ENCODE peak calls at places on chromosomes 6 and 20, in eight cellular contexts. One of them, this sample, is unnamed.

GRCh38 chr6:14713966-14714631 is 531.8 kb upstream of the JARID2 start:
- DNase-seq in WTC11: no peak
- DNase-seq in hepatocyte: no peak
- DNase-seq in GM12878: no peak
- DNase-seq in neural crest cell: no peak
- DNase-seq in transverse colon: no peak
- DNase-seq in breast epithelium: no peak
- DNase-seq in AG04449: no peak
- DNase-seq in this sample: no peak

GRCh38 chr20:51420111-51420510 is 122.4 kb downstream of the NFATC2 start:
- DNase-seq in neural crest cell: no peak
- DNase-seq in hepatocyte: no peak
- DNase-seq in AG04449: no peak
- DNase-seq in breast epithelium: no peak
- DNase-seq in WTC11: no peak
- DNase-seq in transverse colon: no peak
- DNase-seq in GM12878: no peak
- DNase-seq in this sample: no peak

GRCh38 chr6:21033575-21034026 is 499.3 kb downstream of the CDKAL1 start:
- DNase-seq in GM12878: no peak
- DNase-seq in transverse colon: no peak
- DNase-seq in neural crest cell: no peak
- DNase-seq in AG04449: peak
- DNase-seq in breast epithelium: peak
- DNase-seq in WTC11: no peak
- DNase-seq in hepatocyte: peak
- DNase-seq in this sample: no peak

GRCh38 chr6:158639056-158639455 is 5.5 kb downstream of the DYNLT1 start:
- DNase-seq in AG04449: no peak
- DNase-seq in neural crest cell: no peak
- DNase-seq in hepatocyte: no peak
- DNase-seq in transverse colon: no peak
- DNase-seq in GM12878: no peak
- DNase-seq in WTC11: no peak
- DNase-seq in breast epithelium: no peak
- DNase-seq in this sample: no peak

GRCh38 chr20:9038791-9039190 is 30.1 kb upstream of the PLCB4 start:
- DNase-seq in GM12878: no peak
- DNase-seq in neural crest cell: no peak
- DNase-seq in hepatocyte: no peak
- DNase-seq in AG04449: no peak
- DNase-seq in transverse colon: no peak
- DNase-seq in WTC11: no peak
- DNase-seq in breast epithelium: no peak
- DNase-seq in this sample: no peak

GRCh38 chr6:70266142-70266541 is 36.7 kb downstream of the COL9A1 start:
- DNase-seq in transverse colon: no peak
- DNase-seq in breast epithelium: no peak
- DNase-seq in neural crest cell: no peak
- DNase-seq in GM12878: no peak
- DNase-seq in hepatocyte: no peak
- DNase-seq in WTC11: no peak
- DNase-seq in AG04449: no peak
- DNase-seq in this sample: no peak

GRCh38 chr6:169495601-169496000 is 206.2 kb downstream of the WDR27 start:
- DNase-seq in neural crest cell: no peak
- DNase-seq in breast epithelium: no peak
- DNase-seq in AG04449: no peak
- DNase-seq in GM12878: no peak
- DNase-seq in transverse colon: no peak
- DNase-seq in WTC11: no peak
- DNase-seq in hepatocyte: no peak
- DNase-seq in this sample: no peak

GRCh38 chr20:2871555-2872303 is 1.6 kb upstream of the PTPRA start:
- DNase-seq in hepatocyte: no peak
- DNase-seq in WTC11: no peak
- DNase-seq in AG04449: no peak
- DNase-seq in transverse colon: no peak
- DNase-seq in neural crest cell: no peak
- DNase-seq in GM12878: no peak
- DNase-seq in breast epithelium: no peak
- DNase-seq in this sample: no peak

GRCh38 chr6:101806241-101806640 is 412.7 kb downstream of the GRIK2 start:
- DNase-seq in neural crest cell: no peak
- DNase-seq in transverse colon: no peak
- DNase-seq in GM12878: no peak
- DNase-seq in breast epithelium: no peak
- DNase-seq in hepatocyte: no peak
- DNase-seq in WTC11: no peak
- DNase-seq in AG04449: peak
- DNase-seq in this sample: no peak

GRCh38 chr20:35341366-35342028 is 49.3 kb upstream of the FAM83C start:
- DNase-seq in neural crest cell: no peak
- DNase-seq in AG04449: no peak
- DNase-seq in transverse colon: no peak
- DNase-seq in hepatocyte: no peak
- DNase-seq in GM12878: no peak
- DNase-seq in WTC11: no peak
- DNase-seq in breast epithelium: no peak
- DNase-seq in this sample: no peak

GRCh38 chr6:158912591-158912990 is 87.4 kb downstream of the RSPH3 start:
- DNase-seq in breast epithelium: no peak
- DNase-seq in GM12878: no peak
- DNase-seq in AG04449: no peak
- DNase-seq in transverse colon: no peak
- DNase-seq in WTC11: no peak
- DNase-seq in neural crest cell: no peak
- DNase-seq in hepatocyte: no peak
- DNase-seq in this sample: no peak

GRCh38 chr20:32438331-32438858 is 80.3 kb downstream of the ASXL1 start:
- DNase-seq in breast epithelium: peak
- DNase-seq in transverse colon: no peak
- DNase-seq in neural crest cell: no peak
- DNase-seq in AG04449: no peak
- DNase-seq in GM12878: no peak
- DNase-seq in WTC11: no peak
- DNase-seq in hepatocyte: no peak
- DNase-seq in this sample: no peak

GRCh38 chr20:32440069-32440757 is 82.1 kb downstream of the ASXL1 start:
- DNase-seq in neural crest cell: no peak
- DNase-seq in hepatocyte: peak
- DNase-seq in GM12878: no peak
- DNase-seq in AG04449: no peak
- DNase-seq in transverse colon: peak
- DNase-seq in breast epithelium: no peak
- DNase-seq in WTC11: no peak
- DNase-seq in this sample: no peak

GRCh38 chr20:32440758-32441078 is 82.6 kb downstream of the ASXL1 start:
- DNase-seq in AG04449: no peak
- DNase-seq in hepatocyte: no peak
- DNase-seq in neural crest cell: no peak
- DNase-seq in WTC11: no peak
- DNase-seq in transverse colon: no peak
- DNase-seq in breast epithelium: peak
- DNase-seq in GM12878: no peak
- DNase-seq in this sample: no peak

GRCh38 chr20:32437391-32438074 is 79.4 kb downstream of the ASXL1 start:
- DNase-seq in GM12878: no peak
- DNase-seq in transverse colon: no peak
- DNase-seq in neural crest cell: no peak
- DNase-seq in AG04449: no peak
- DNase-seq in hepatocyte: peak
- DNase-seq in breast epithelium: peak
- DNase-seq in WTC11: no peak
- DNase-seq in this sample: no peak

DNA sequence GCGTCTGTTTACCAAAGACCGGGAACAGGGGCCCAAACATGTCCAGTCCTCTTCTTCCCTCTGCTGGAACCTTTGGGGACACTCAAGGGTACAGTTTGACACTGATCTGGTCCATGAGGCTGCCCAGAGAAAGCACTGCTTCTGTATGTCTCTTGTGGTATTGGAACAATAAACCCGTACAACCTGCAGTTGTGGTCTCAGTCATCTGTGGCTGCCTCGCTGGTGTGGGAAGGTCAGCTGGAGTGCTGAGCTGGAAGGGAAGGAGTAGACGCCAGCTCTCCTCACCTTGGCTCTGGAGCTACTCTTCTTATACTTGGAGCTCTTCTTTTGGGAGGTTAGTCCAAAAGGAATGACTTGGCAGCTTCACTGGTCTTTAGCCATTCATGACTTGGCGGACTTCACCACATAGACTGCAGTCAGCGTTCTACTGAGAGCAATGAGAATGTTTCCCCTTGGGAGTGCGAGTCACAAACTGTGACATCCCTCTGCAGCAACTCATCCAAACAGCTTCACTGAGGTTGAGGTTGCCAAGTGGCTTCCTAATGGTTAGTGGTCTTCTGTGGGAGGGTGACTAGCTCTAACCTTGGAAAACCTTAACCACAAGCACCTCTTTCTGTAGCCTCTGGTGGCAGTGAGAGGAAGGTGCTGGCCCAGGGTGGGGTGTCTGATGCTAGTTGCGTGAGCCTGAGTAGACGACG is 81.2 kb downstream of the ASXL1 start:
- DNase-seq in hepatocyte: peak
- DNase-seq in GM12878: no peak
- DNase-seq in transverse colon: peak
- DNase-seq in AG04449: peak
- DNase-seq in neural crest cell: no peak
- DNase-seq in WTC11: no peak
- DNase-seq in breast epithelium: peak
- DNase-seq in this sample: no peak
- TF ChIP-seq CTCF in hepatocyte: peak
- TF ChIP-seq CTCF in GM12878: peak
- TF ChIP-seq CTCF in transverse colon: no peak
- TF ChIP-seq CTCF in AG04449: no peak
- TF ChIP-seq CTCF in neural crest cell: no peak
- TF ChIP-seq CTCF in WTC11: no peak
- TF ChIP-seq CTCF in breast epithelium: no peak
- TF ChIP-seq CTCF in this sample: no peak

GRCh38 chr6:114058435-114058834 is 87.5 kb upstream of the HDAC2 start:
- DNase-seq in hepatocyte: no peak
- DNase-seq in transverse colon: no peak
- DNase-seq in breast epithelium: no peak
- DNase-seq in neural crest cell: no peak
- DNase-seq in WTC11: no peak
- DNase-seq in GM12878: no peak
- DNase-seq in AG04449: no peak
- DNase-seq in this sample: no peak
- TF ChIP-seq CTCF in hepatocyte: no peak
- TF ChIP-seq CTCF in transverse colon: no peak
- TF ChIP-seq CTCF in breast epithelium: no peak
- TF ChIP-seq CTCF in neural crest cell: no peak
- TF ChIP-seq CTCF in WTC11: no peak
- TF ChIP-seq CTCF in GM12878: no peak
- TF ChIP-seq CTCF in AG04449: no peak
- TF ChIP-seq CTCF in this sample: no peak

DNA sequence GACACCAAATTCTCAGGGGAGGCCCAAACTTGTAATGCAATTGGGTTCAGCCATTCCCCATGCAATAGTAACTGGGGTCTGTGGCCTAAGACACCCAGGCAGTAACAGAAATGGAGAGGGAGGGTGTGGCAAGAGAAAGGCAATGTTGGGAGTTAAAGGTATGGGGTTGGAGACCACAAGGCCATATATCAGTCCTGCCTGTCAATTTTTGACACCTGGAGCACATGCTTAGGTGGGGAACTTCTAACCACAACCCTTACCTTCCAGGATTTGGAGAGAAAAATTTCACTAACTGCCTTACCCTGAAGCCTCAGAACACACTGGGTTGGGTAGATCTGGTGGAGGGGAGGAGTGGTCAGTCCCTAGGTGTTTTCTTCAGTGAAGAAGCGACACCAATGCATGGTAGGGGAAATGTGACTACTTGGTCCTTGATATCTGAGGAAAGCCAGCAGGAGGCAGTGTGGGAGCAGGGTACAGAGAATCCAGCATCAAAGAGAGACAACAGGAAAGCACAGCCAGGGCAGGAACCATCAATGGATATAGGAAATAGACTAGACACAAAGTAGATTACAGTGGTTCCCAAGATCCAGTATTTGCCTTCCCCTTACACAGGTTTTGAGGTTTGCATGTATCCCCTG is 6.8 kb upstream of the USP49 start:
- DNase-seq in neural crest cell: no peak
- DNase-seq in transverse colon: peak
- DNase-seq in breast epithelium: no peak
- DNase-seq in AG04449: no peak
- DNase-seq in WTC11: peak
- DNase-seq in GM12878: no peak
- DNase-seq in hepatocyte: no peak
- DNase-seq in this sample: no peak
- TF ChIP-seq CTCF in neural crest cell: peak
- TF ChIP-seq CTCF in transverse colon: no peak
- TF ChIP-seq CTCF in breast epithelium: no peak
- TF ChIP-seq CTCF in AG04449: peak
- TF ChIP-seq CTCF in WTC11: no peak
- TF ChIP-seq CTCF in GM12878: peak
- TF ChIP-seq CTCF in hepatocyte: no peak
- TF ChIP-seq CTCF in this sample: no peak

GRCh38 chr20:36904690-36905089 is 28.8 kb downstream of the TLDC2 start:
- DNase-seq in GM12878: no peak
- DNase-seq in WTC11: no peak
- DNase-seq in neural crest cell: no peak
- DNase-seq in AG04449: no peak
- DNase-seq in hepatocyte: no peak
- DNase-seq in transverse colon: no peak
- DNase-seq in breast epithelium: no peak
- DNase-seq in this sample: no peak

DNA sequence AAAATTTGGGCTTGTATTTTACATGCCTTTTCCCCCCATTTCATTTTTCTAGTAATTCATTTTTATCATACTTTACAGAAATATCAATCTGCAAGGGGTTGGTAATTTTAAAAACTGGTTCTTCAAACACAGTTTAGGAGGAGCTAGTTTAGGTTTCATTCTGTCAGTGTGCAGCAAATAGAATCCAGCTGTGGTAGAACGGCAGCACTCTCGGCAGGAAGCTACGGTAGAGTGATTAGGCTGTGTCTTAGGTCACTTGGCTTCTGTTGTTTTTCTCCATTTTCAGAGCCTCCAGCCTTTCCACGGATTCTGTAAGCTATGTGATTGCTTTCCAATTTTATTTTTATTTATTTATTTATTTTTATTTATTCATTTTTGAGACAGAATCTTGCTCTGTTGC is 32.7 kb downstream of the TLDC2 start:
- DNase-seq in transverse colon: no peak
- DNase-seq in AG04449: no peak
- DNase-seq in hepatocyte: no peak
- DNase-seq in breast epithelium: no peak
- DNase-seq in WTC11: no peak
- DNase-seq in GM12878: peak
- DNase-seq in neural crest cell: no peak
- DNase-seq in this sample: no peak
- TF ChIP-seq CTCF in transverse colon: no peak
- TF ChIP-seq CTCF in AG04449: no peak
- TF ChIP-seq CTCF in hepatocyte: no peak
- TF ChIP-seq CTCF in breast epithelium: no peak
- TF ChIP-seq CTCF in WTC11: no peak
- TF ChIP-seq CTCF in GM12878: no peak
- TF ChIP-seq CTCF in neural crest cell: no peak
- TF ChIP-seq CTCF in this sample: no peak